ENCODE peak calls at places on chromosomes 16 and 17, in five cellular contexts. G is IMR-90, S is GM12878, E is SK-N-SH, N is K562. X is an unnamed sample.

GRCh38 chr17:78979780-78980623 is at the start of gene LGALS3BP:
- DNase-seq in G (peak; percentile 78), S (no peak), E (peak; percentile 97), N (no peak), X (peak; percentile 85)

GRCh38 chr17:55996826-55997225 is 156.4 kb upstream of the ANKFN1 start:
- DNase-seq in G (peak; percentile 4), S (no peak), E (no peak), N (no peak), X (no peak)

GRCh38 chr16:48541108-48541786 is 68.7 kb downstream of the N4BP1 start:
- DNase-seq in G (no peak), S (no peak), E (no peak), N (no peak), X (no peak)

GRCh38 chr17:81142301-81143199 is 22.8 kb upstream of the PVALEF start:
- DNase-seq in G (peak; percentile 56), S (peak; percentile 5), E (peak; percentile 96), N (peak; percentile 78), X (peak; percentile 85)

GRCh38 chr16:60318486-60318885 is 1584.4 kb upstream of the GOT2 start:
- DNase-seq in G (no peak), S (no peak), E (no peak), N (no peak), X (no peak)

GRCh38 chr17:77503293-77503655 is 362.5 kb downstream of the SEC14L1 start:
- DNase-seq in G (no peak), S (no peak), E (peak; percentile 41), N (no peak), X (no peak)

GRCh38 chr17:51154176-51154575 is 817 bp downstream of the NME1 start:
- DNase-seq in G (peak; percentile 20), S (no peak), E (peak; percentile 34), N (peak; percentile 24), X (no peak)

GRCh38 chr17:12421646-12422306 is 243.9 kb upstream of the MYOCD start:
- DNase-seq in G (peak; percentile 66), S (no peak), E (no peak), N (no peak), X (no peak)

GRCh38 chr17:64020068-64020766 is at the start of gene ICAM2:
- DNase-seq in G (no peak), S (peak; percentile 90), E (no peak), N (no peak), X (no peak)

GRCh38 chr16:66534376-66534799 is 15.5 kb downstream of the TK2 start:
- DNase-seq in G (no peak), S (no peak), E (no peak), N (peak; percentile 50), X (no peak)

GRCh38 chr17:38572665-38573365 is 32.9 kb downstream of the SRCIN1 start:
- DNase-seq in G (no peak), S (no peak), E (peak; percentile 90), N (peak; percentile 75), X (peak; percentile 23)

GRCh38 chr17:71441098-71441497 is 679.7 kb upstream of the SOX9 start:
- DNase-seq in G (peak; percentile 95), S (no peak), E (no peak), N (no peak), X (peak; percentile 90)

GRCh38 chr16:53905028-53905427 is 201.1 kb downstream of the FTO start:
- DNase-seq in G (no peak), S (no peak), E (no peak), N (no peak), X (no peak)

DNA sequence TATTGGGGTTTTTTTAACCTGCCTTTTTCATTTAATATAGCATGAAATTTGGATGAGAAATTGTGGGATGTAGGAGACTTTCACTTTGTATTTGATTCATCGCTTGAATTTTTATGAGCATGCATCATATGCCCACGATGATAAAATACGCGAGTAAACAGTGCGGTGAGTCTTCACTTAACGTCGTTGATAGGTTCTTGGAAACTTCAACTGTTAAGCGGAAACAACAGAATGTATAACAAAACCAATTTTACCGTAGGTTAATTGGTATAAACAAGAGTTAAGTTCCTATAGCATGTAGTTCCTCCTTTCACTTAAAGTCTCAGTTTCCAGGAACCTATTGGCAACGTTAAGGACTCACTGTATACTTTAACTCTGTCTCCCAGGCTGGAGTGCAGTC is 28.7 kb downstream of the MMP15 start:
- DNase-seq in G (no peak), S (no peak), E (no peak), N (no peak), X (no peak)
- TF ChIP-seq USF2 in G (no peak), S (no peak), E (no peak), N (no peak), X (no peak)

GRCh38 chr16:50881331-50881830 is 139.5 kb downstream of the CYLD start:
- DNase-seq in G (no peak), S (no peak), E (no peak), N (no peak), X (no peak)
- TF ChIP-seq RCOR1 in G (no peak), S (no peak), E (no peak), N (peak; percentile 4), X (no peak)

GRCh38 chr17:76268015-76268749 is 3.0 kb downstream of the UBALD2 start:
- DNase-seq in G (peak; percentile 45), S (peak; percentile 76), E (peak; percentile 39), N (peak; percentile 66), X (no peak)

GRCh38 chr17:76267051-76267576 is 2.0 kb downstream of the UBALD2 start:
- DNase-seq in G (no peak), S (no peak), E (no peak), N (no peak), X (no peak)

GRCh38 chr17:76265624-76266243 is 586 bp downstream of the UBALD2 start:
- DNase-seq in G (peak; percentile 30), S (no peak), E (peak; percentile 84), N (peak; percentile 64), X (no peak)

GRCh38 chr17:76264755-76265623 is at the start of gene UBALD2:
- DNase-seq in G (peak; percentile 100), S (peak; percentile 99), E (peak; percentile 100), N (peak; percentile 97), X (peak; percentile 100)

DNA sequence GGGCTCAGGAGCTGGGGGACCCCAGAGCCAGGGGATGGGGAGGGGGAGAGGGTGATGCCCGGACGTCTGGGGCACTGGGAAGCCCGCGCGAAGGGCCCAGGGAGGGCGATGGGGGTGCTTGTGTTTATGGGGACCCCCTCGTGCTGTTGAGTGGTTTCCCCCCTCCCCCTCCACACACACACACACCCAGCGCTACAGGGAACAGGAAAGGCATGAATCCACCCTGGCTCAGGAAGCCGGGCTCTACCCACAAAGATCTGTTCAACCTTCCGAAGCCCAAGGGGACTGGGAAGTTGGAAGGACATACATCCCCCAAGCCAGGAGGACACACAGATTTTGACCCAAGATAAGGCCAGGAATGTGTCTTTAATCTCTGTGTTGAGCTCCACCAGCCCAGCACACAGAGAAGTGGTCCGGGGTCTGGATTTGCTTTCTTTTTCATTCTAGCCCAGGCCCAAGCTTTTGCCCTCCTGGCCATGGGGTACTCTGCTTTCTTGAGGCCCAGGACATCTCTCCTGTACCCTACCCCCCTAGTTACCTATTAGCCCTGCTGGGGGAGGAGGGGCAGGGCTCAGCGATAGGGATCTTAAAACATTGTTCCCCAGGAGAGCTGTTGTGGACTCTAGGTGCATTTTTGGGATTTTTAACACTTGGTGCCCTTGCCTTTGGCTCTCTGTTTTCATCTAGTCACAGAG is 1.2 kb downstream of the UBALD2 start:
- DNase-seq in G (peak; percentile 30), S (no peak), E (peak; percentile 50), N (no peak), X (no peak)
- TF ChIP-seq USF2 in G (no peak), S (no peak), E (no peak), N (no peak), X (no peak)

GRCh38 chr16:50384500-50385122 is 15.8 kb upstream of the BRD7 start:
- DNase-seq in G (no peak), S (no peak), E (no peak), N (no peak), X (no peak)

GRCh38 chr16:50388491-50388890 is 19.7 kb upstream of the BRD7 start:
- DNase-seq in G (no peak), S (no peak), E (no peak), N (no peak), X (no peak)

GRCh38 chr16:50389900-50390896 is 21.4 kb upstream of the BRD7 start:
- DNase-seq in G (no peak), S (no peak), E (peak; percentile 61), N (no peak), X (no peak)

GRCh38 chr16:50386139-50386538 is 17.4 kb upstream of the BRD7 start:
- DNase-seq in G (no peak), S (no peak), E (no peak), N (peak; percentile 70), X (no peak)

DNA sequence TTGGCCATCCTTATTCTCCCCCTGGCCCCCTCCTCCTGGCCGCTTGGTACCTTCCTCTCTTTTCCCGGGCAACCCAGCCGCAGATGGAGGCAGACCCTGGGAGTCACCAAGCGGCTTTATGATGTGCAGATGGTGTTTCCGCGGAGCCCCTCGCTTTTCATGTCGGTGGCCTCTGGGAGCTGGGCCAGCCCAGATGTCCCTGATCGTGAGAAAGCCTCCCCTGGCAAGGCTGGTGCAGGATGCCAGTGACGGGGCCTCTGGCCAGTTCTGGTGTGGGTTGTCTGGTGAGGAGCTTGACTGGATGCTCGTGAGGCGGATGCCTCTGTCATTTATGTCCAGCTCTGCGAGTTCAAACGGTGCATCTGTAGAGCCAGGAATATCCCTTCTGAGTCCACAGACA is 18.0 kb upstream of the BRD7 start:
- DNase-seq in G (no peak), S (no peak), E (peak; percentile 61), N (no peak), X (no peak)
- TF ChIP-seq RCOR1 in G (no peak), S (no peak), E (no peak), N (no peak), X (no peak)

GRCh38 chr16:63363738-63364137 is 1327.5 kb upstream of the CDH8 start:
- DNase-seq in G (no peak), S (no peak), E (no peak), N (no peak), X (no peak)

GRCh38 chr16:63365665-63366064 is 1329.4 kb upstream of the CDH8 start:
- DNase-seq in G (no peak), S (no peak), E (no peak), N (no peak), X (no peak)

DNA sequence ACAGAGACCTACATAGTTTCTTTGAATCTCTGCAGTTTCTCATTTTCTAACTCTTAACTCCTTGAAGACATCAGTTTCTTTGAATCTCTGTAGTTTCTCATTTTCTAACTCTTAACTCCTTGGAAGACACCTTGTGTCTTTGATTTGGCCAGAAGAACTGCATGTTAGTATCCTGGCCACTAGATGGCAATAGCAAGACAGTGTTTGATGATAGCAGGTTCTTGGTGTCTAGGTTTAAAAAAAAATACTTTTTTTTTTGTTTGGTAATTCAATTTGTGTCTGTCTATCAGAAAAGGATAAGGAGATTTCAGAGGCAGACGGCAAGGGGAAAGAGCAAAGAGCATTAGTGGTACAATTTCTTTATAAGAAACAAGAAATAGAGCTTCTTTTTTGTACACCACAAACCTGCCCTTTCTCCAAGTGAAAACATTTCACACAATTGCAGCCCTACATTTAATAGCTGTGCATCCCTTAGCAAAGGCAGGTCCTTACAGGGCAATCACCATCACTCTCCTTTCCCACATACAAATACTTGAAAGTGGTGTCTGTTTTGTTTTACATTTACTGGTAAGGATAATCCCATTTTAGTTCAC is 1324.9 kb upstream of the CDH8 start:
- DNase-seq in G (peak; percentile 66), S (no peak), E (peak; percentile 30), N (peak; percentile 23), X (peak; percentile 14)
- TF ChIP-seq USF2 in G (no peak), S (no peak), E (no peak), N (no peak), X (no peak)